ENCODE peak calls at places on chromosomes 11 and 22, in eight cellular contexts. N, M, P, T, G, B, Q and J are unnamed samples.

GRCh38 chr11:117586392-117586791 is 210.6 kb downstream of the DSCAML1 start:
- DNase-seq in N (peak; percentile 20), M (no peak), P (peak; percentile 42), T (no peak), G (no peak), B (no peak), Q (no peak), J (no peak)

GRCh38 chr22:28930357-28931007 is 47.1 kb downstream of the ZNRF3 start:
- DNase-seq in N (no peak), M (peak; percentile 37), P (no peak), T (peak; percentile 75), G (no peak), B (no peak), Q (no peak), J (no peak)

GRCh38 chr11:128920651-128921050 is 22.0 kb downstream of the TP53AIP1 start:
- DNase-seq in N (no peak), M (no peak), P (no peak), T (no peak), G (no peak), B (no peak), Q (no peak), J (no peak)

GRCh38 chr11:45399166-45399565 is 113.0 kb upstream of the SYT13 start:
- DNase-seq in N (no peak), M (no peak), P (peak; percentile 1), T (no peak), G (no peak), B (no peak), Q (no peak), J (no peak)

GRCh38 chr11:118084247-118084646 is 2.5 kb downstream of the SMIM35 start:
- DNase-seq in N (no peak), M (peak; percentile 21), P (no peak), T (no peak), G (no peak), B (no peak), Q (no peak), J (no peak)

GRCh38 chr11:67431346-67432249 is 3.3 kb downstream of the RPS6KB2 start:
- DNase-seq in N (no peak), M (no peak), P (peak; percentile 34), T (no peak), G (no peak), B (no peak), Q (no peak), J (no peak)

GRCh38 chr22:42934338-42934737 is 77.3 kb upstream of the ARFGAP3 start:
- DNase-seq in N (no peak), M (no peak), P (peak; percentile 47), T (no peak), G (no peak), B (no peak), Q (no peak), J (no peak)

GRCh38 chr11:133712235-133712634 is 133.1 kb downstream of the SPATA19 start:
- DNase-seq in N (no peak), M (no peak), P (no peak), T (no peak), G (no peak), B (no peak), Q (no peak), J (no peak)

GRCh38 chr11:127000991-127001390 is 421 bp upstream of the KIRREL3 start:
- DNase-seq in N (no peak), M (no peak), P (no peak), T (peak; percentile 44), G (no peak), B (no peak), Q (no peak), J (no peak)

GRCh38 chr11:66973956-66974585 is 1.0 kb upstream of the C11orf86 start:
- DNase-seq in N (no peak), M (peak; percentile 53), P (no peak), T (no peak), G (no peak), B (no peak), Q (no peak), J (no peak)

GRCh38 chr11:120343429-120343828 is 7.2 kb downstream of the ARHGEF12 start:
- DNase-seq in N (no peak), M (no peak), P (no peak), T (no peak), G (no peak), B (no peak), Q (no peak), J (no peak)

GRCh38 chr11:73308963-73309960 is 1.2 kb downstream of the ARHGEF17 start:
- DNase-seq in N (peak; percentile 94), M (peak; percentile 97), P (peak; percentile 92), T (peak; percentile 98), G (peak; percentile 52), B (peak; percentile 55), Q (peak; percentile 96), J (peak; percentile 99)

GRCh38 chr11:113632981-113633380 is 73.1 kb downstream of the TMPRSS5 start:
- DNase-seq in N (no peak), M (peak; percentile 57), P (no peak), T (peak; percentile 63), G (no peak), B (no peak), Q (no peak), J (no peak)

GRCh38 chr22:41589260-41589600 is 410 bp downstream of the PMM1 start:
- DNase-seq in N (no peak), M (peak; percentile 24), P (no peak), T (peak; percentile 30), G (peak; percentile 35), B (no peak), Q (no peak), J (no peak)

GRCh38 chr11:23078289-23078971 is 218.2 kb upstream of the CCDC179 start:
- DNase-seq in N (no peak), M (peak; percentile 23), P (no peak), T (peak; percentile 68), G (no peak), B (no peak), Q (no peak), J (no peak)

GRCh38 chr11:64894070-64894811 is 15.8 kb upstream of the EHD1 start:
- DNase-seq in N (peak; percentile 82), M (peak; percentile 73), P (peak; percentile 88), T (peak; percentile 34), G (peak; percentile 89), B (no peak), Q (peak; percentile 92), J (peak; percentile 93)

GRCh38 chr11:41660585-41660984 is 201.1 kb upstream of the LRRC4C start:
- DNase-seq in N (no peak), M (no peak), P (no peak), T (no peak), G (no peak), B (no peak), Q (no peak), J (no peak)

GRCh38 chr11:77055056-77055680 is 11.6 kb upstream of the CAPN5 start:
- DNase-seq in N (no peak), M (no peak), P (no peak), T (no peak), G (no peak), B (no peak), Q (no peak), J (no peak)

GRCh38 chr22:47027766-47028165 is 265.3 kb downstream of the TBC1D22A start:
- DNase-seq in N (peak; percentile 14), M (no peak), P (peak; percentile 13), T (no peak), G (no peak), B (no peak), Q (no peak), J (no peak)
- TF ChIP-seq CTCF in N (no peak), M (no peak), P (no peak), T (no peak), G (no peak), B (no peak), Q (no peak), J (no peak)

DNA sequence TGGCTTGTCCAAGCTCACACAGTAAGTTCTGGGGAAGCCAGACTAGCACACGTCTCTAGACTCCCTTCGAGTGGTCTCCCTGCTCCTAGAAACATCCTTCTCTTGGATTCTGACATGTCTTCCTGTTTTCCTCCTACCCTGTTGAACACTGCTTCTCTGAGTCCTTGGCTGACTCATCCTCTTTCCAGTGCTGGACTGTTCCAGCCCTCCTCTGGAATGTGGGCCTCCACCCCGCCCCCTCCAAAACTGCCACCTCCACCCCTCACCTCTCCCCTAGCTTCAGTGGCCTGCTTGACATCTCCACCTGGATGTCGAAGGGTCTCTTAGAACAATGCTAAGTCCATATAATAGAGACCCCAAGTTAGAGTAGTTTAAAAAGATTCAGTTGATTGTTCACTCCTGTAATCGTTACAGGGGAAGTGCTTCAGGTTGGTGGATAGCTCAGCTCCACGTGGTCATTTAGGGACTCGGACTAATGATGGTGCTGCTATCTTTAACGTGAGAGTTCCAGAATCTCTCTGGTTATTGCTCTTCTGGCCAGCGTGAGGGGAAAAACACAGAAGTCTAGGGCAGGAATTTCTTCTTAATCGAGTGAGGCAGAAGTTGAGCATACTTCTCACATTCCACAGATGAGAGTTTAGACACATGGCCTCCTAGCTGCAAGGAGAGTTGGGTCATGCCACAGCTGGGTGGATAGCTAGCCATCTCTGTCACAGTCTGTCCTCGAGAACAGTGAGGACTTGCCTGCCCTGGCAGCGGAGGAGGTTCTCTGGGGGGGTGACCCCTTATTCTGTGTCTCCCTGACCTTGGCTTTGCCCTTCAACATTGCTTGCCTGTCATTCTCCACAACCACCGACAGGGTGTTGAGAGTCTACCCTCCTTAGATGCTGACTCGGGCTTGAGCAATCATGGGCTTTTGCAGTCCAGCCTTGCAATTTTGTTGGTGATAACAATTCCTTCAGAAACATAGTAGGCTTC is 4.7 kb upstream of the C11orf96 start:
- DNase-seq in N (no peak), M (peak; percentile 71), P (no peak), T (peak; percentile 81), G (no peak), B (peak; percentile 27), Q (no peak), J (no peak)
- TF ChIP-seq CTCF in N (no peak), M (peak; percentile 36), P (no peak), T (peak; percentile 29), G (no peak), B (peak; percentile 29), Q (no peak), J (peak; percentile 36)

GRCh38 chr11:87255589-87255988 is 217.9 kb downstream of the TMEM135 start:
- DNase-seq in N (no peak), M (no peak), P (no peak), T (no peak), G (no peak), B (no peak), Q (no peak), J (no peak)
- TF ChIP-seq CTCF in N (no peak), M (no peak), P (no peak), T (no peak), G (no peak), B (no peak), Q (no peak), J (no peak)

GRCh38 chr11:124837491-124837856 is 27.8 kb upstream of the ROBO3 start:
- DNase-seq in N (no peak), M (peak; percentile 93), P (no peak), T (peak; percentile 89), G (peak; percentile 36), B (peak; percentile 72), Q (peak; percentile 53), J (no peak)
- TF ChIP-seq CTCF in N (no peak), M (peak; percentile 79), P (no peak), T (peak; percentile 82), G (peak; percentile 69), B (peak; percentile 72), Q (peak; percentile 27), J (peak; percentile 57)